ENCODE peak calls at places on chromosomes 13 and 19, in eight cellular contexts. One of them, this sample, is unnamed.

GRCh38 chr13:35699805-35700204 is 223.3 kb upstream of the MAB21L1 start:
- DNase-seq in transverse colon: peak; percentile 22
- DNase-seq in breast epithelium: no peak
- DNase-seq in heart left ventricle: no peak
- DNase-seq in A549: no peak
- DNase-seq in stomach: no peak
- DNase-seq in IMR-90: peak; percentile 66
- DNase-seq in uterus: peak; percentile 34
- DNase-seq in this sample: peak; percentile 19

GRCh38 chr13:28718538-28719226 is at the start of gene SLC46A3:
- DNase-seq in transverse colon: peak; percentile 99
- DNase-seq in stomach: peak; percentile 92
- DNase-seq in breast epithelium: peak; percentile 97
- DNase-seq in uterus: peak; percentile 99
- DNase-seq in A549: peak; percentile 86
- DNase-seq in IMR-90: peak; percentile 98
- DNase-seq in heart left ventricle: peak; percentile 100
- DNase-seq in this sample: peak; percentile 84

GRCh38 chr13:90427322-90428272 is 919.9 kb upstream of the MIR17HG start:
- DNase-seq in heart left ventricle: peak; percentile 31
- DNase-seq in transverse colon: no peak
- DNase-seq in IMR-90: no peak
- DNase-seq in A549: no peak
- DNase-seq in breast epithelium: no peak
- DNase-seq in uterus: no peak
- DNase-seq in stomach: no peak
- DNase-seq in this sample: no peak

GRCh38 chr19:30156646-30157045 is 214.6 kb downstream of the URI1 start:
- DNase-seq in breast epithelium: no peak
- DNase-seq in stomach: no peak
- DNase-seq in transverse colon: no peak
- DNase-seq in heart left ventricle: no peak
- DNase-seq in A549: no peak
- DNase-seq in IMR-90: no peak
- DNase-seq in uterus: no peak
- DNase-seq in this sample: no peak

GRCh38 chr19:47625650-47626049 is 16.7 kb downstream of the BICRA start:
- DNase-seq in stomach: no peak
- DNase-seq in transverse colon: no peak
- DNase-seq in uterus: no peak
- DNase-seq in IMR-90: no peak
- DNase-seq in A549: no peak
- DNase-seq in breast epithelium: no peak
- DNase-seq in heart left ventricle: no peak
- DNase-seq in this sample: no peak

GRCh38 chr13:76980075-76980718 is 11.7 kb upstream of the CLN5 start:
- DNase-seq in uterus: peak; percentile 79
- DNase-seq in transverse colon: peak; percentile 83
- DNase-seq in A549: peak; percentile 85
- DNase-seq in stomach: peak; percentile 84
- DNase-seq in heart left ventricle: peak; percentile 92
- DNase-seq in breast epithelium: peak; percentile 69
- DNase-seq in IMR-90: peak; percentile 24
- DNase-seq in this sample: peak; percentile 49

GRCh38 chr19:39499082-39499642 is 415 bp downstream of the DLL3 start:
- DNase-seq in stomach: no peak
- DNase-seq in transverse colon: no peak
- DNase-seq in breast epithelium: no peak
- DNase-seq in uterus: no peak
- DNase-seq in IMR-90: no peak
- DNase-seq in heart left ventricle: no peak
- DNase-seq in A549: no peak
- DNase-seq in this sample: no peak

GRCh38 chr19:55600336-55601028 is 394 bp downstream of the ZNF524 start:
- DNase-seq in stomach: no peak
- DNase-seq in breast epithelium: no peak
- DNase-seq in IMR-90: peak; percentile 54
- DNase-seq in A549: peak; percentile 57
- DNase-seq in transverse colon: no peak
- DNase-seq in uterus: peak; percentile 77
- DNase-seq in heart left ventricle: no peak
- DNase-seq in this sample: no peak

GRCh38 chr13:109628251-109628699 is 158.1 kb downstream of the IRS2 start:
- DNase-seq in stomach: no peak
- DNase-seq in IMR-90: peak; percentile 61
- DNase-seq in transverse colon: no peak
- DNase-seq in breast epithelium: no peak
- DNase-seq in heart left ventricle: no peak
- DNase-seq in uterus: no peak
- DNase-seq in A549: no peak
- DNase-seq in this sample: no peak

GRCh38 chr19:16268676-16269319 is 55.8 kb upstream of the KLF2 start:
- DNase-seq in transverse colon: no peak
- DNase-seq in A549: no peak
- DNase-seq in stomach: no peak
- DNase-seq in heart left ventricle: no peak
- DNase-seq in breast epithelium: no peak
- DNase-seq in IMR-90: no peak
- DNase-seq in uterus: no peak
- DNase-seq in this sample: no peak

GRCh38 chr13:73190477-73190876 is 131.7 kb downstream of the KLF5 start:
- DNase-seq in transverse colon: no peak
- DNase-seq in uterus: peak; percentile 15
- DNase-seq in breast epithelium: no peak
- DNase-seq in IMR-90: no peak
- DNase-seq in stomach: no peak
- DNase-seq in heart left ventricle: no peak
- DNase-seq in A549: no peak
- DNase-seq in this sample: no peak

GRCh38 chr19:6362024-6362344 is 653 bp downstream of the CLPP start:
- DNase-seq in breast epithelium: no peak
- DNase-seq in stomach: peak; percentile 29
- DNase-seq in heart left ventricle: no peak
- DNase-seq in IMR-90: no peak
- DNase-seq in A549: no peak
- DNase-seq in transverse colon: no peak
- DNase-seq in uterus: peak; percentile 43
- DNase-seq in this sample: no peak

GRCh38 chr19:2711175-2711936 is 8.9 kb upstream of the GNG7 start:
- DNase-seq in breast epithelium: no peak
- DNase-seq in A549: no peak
- DNase-seq in heart left ventricle: peak; percentile 25
- DNase-seq in IMR-90: peak; percentile 95
- DNase-seq in stomach: no peak
- DNase-seq in transverse colon: no peak
- DNase-seq in uterus: no peak
- DNase-seq in this sample: no peak

GRCh38 chr13:48214519-48215121 is 18.4 kb upstream of the ITM2B start:
- DNase-seq in A549: no peak
- DNase-seq in IMR-90: no peak
- DNase-seq in uterus: no peak
- DNase-seq in transverse colon: no peak
- DNase-seq in heart left ventricle: no peak
- DNase-seq in breast epithelium: no peak
- DNase-seq in stomach: no peak
- DNase-seq in this sample: no peak

GRCh38 chr13:105969761-105970160 is 565.7 kb downstream of the EFNB2 start:
- DNase-seq in stomach: no peak
- DNase-seq in IMR-90: no peak
- DNase-seq in breast epithelium: no peak
- DNase-seq in uterus: no peak
- DNase-seq in transverse colon: no peak
- DNase-seq in heart left ventricle: no peak
- DNase-seq in A549: no peak
- DNase-seq in this sample: no peak

GRCh38 chr13:105971312-105971711 is 564.1 kb downstream of the EFNB2 start:
- DNase-seq in A549: no peak
- DNase-seq in uterus: no peak
- DNase-seq in stomach: no peak
- DNase-seq in transverse colon: no peak
- DNase-seq in IMR-90: no peak
- DNase-seq in heart left ventricle: no peak
- DNase-seq in breast epithelium: no peak
- DNase-seq in this sample: no peak

GRCh38 chr13:105961438-105961837 is 574.0 kb downstream of the EFNB2 start:
- DNase-seq in breast epithelium: no peak
- DNase-seq in stomach: no peak
- DNase-seq in transverse colon: no peak
- DNase-seq in uterus: no peak
- DNase-seq in A549: no peak
- DNase-seq in IMR-90: no peak
- DNase-seq in heart left ventricle: no peak
- DNase-seq in this sample: no peak

GRCh38 chr13:105962080-105962479 is 573.4 kb downstream of the EFNB2 start:
- DNase-seq in breast epithelium: no peak
- DNase-seq in transverse colon: no peak
- DNase-seq in stomach: no peak
- DNase-seq in A549: no peak
- DNase-seq in IMR-90: no peak
- DNase-seq in heart left ventricle: no peak
- DNase-seq in uterus: no peak
- DNase-seq in this sample: no peak

GRCh38 chr13:105965910-105966309 is 569.6 kb downstream of the EFNB2 start:
- DNase-seq in uterus: no peak
- DNase-seq in heart left ventricle: no peak
- DNase-seq in IMR-90: no peak
- DNase-seq in transverse colon: no peak
- DNase-seq in stomach: no peak
- DNase-seq in A549: no peak
- DNase-seq in breast epithelium: no peak
- DNase-seq in this sample: no peak
- TF ChIP-seq POLR2A in uterus: no peak
- TF ChIP-seq POLR2A in heart left ventricle: no peak
- TF ChIP-seq POLR2A in IMR-90: no peak
- TF ChIP-seq POLR2A in transverse colon: no peak
- TF ChIP-seq POLR2A in stomach: no peak
- TF ChIP-seq POLR2A in A549: no peak
- TF ChIP-seq POLR2A in breast epithelium: no peak
- TF ChIP-seq POLR2A in this sample: no peak

DNA sequence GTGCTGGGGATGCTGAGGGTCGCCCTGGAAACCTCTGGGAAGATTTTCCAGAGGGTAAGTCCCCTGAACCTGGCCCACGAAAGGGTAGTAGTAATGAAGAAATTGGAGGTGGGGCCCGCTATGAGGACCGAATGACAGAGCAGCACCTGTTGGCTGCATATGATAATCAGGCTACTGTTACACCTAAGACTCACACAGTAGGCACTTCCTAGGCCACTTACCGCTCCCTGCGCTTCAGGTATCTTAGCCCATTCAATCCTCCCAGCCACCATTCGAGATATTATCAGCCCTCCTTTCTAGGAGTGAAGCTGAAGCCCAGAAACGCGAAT is 4.3 kb upstream of the LRFN3 start:
- DNase-seq in breast epithelium: no peak
- DNase-seq in A549: no peak
- DNase-seq in IMR-90: no peak
- DNase-seq in stomach: no peak
- DNase-seq in heart left ventricle: no peak
- DNase-seq in transverse colon: no peak
- DNase-seq in uterus: no peak
- DNase-seq in this sample: no peak
- H3K27ac ChIP-seq in breast epithelium: no peak overlapping the region
- H3K27ac ChIP-seq in A549: peak overlapping the region; percentile 27
- H3K27ac ChIP-seq in IMR-90: no peak overlapping the region
- H3K27ac ChIP-seq in stomach: no peak overlapping the region
- H3K27ac ChIP-seq in heart left ventricle: no peak overlapping the region
- H3K27ac ChIP-seq in transverse colon: no peak overlapping the region
- H3K27ac ChIP-seq in uterus: no peak overlapping the region
- H3K27ac ChIP-seq in this sample: no peak overlapping the region

GRCh38 chr19:11031421-11032070 is 57.7 kb upstream of the LDLR start:
- DNase-seq in breast epithelium: no peak
- DNase-seq in heart left ventricle: no peak
- DNase-seq in stomach: no peak
- DNase-seq in A549: no peak
- DNase-seq in transverse colon: no peak
- DNase-seq in IMR-90: no peak
- DNase-seq in uterus: no peak
- DNase-seq in this sample: no peak
- TF ChIP-seq POLR2A in breast epithelium: no peak
- TF ChIP-seq POLR2A in heart left ventricle: no peak
- TF ChIP-seq POLR2A in stomach: no peak
- TF ChIP-seq POLR2A in A549: no peak
- TF ChIP-seq POLR2A in transverse colon: no peak
- TF ChIP-seq POLR2A in IMR-90: no peak
- TF ChIP-seq POLR2A in uterus: no peak
- TF ChIP-seq POLR2A in this sample: no peak

GRCh38 chr19:4575267-4575793 is 15.8 kb upstream of the SEMA6B start:
- DNase-seq in stomach: no peak
- DNase-seq in IMR-90: peak; percentile 89
- DNase-seq in A549: peak; percentile 89
- DNase-seq in heart left ventricle: peak; percentile 86
- DNase-seq in breast epithelium: no peak
- DNase-seq in uterus: peak; percentile 47
- DNase-seq in transverse colon: no peak
- DNase-seq in this sample: no peak
- H3K27ac ChIP-seq in stomach: peak overlapping the region; percentile 63
- H3K27ac ChIP-seq in IMR-90: peak overlapping the region; percentile 51
- H3K27ac ChIP-seq in A549: peak overlapping the region; percentile 85
- H3K27ac ChIP-seq in heart left ventricle: peak overlapping the region; percentile 73
- H3K27ac ChIP-seq in breast epithelium: peak overlapping the region; percentile 80
- H3K27ac ChIP-seq in uterus: peak overlapping the region; percentile 84
- H3K27ac ChIP-seq in transverse colon: peak overlapping the region; percentile 26
- H3K27ac ChIP-seq in this sample: no peak overlapping the region

This sample was measured in prostate gland.